ENCODE peak calls at places on chromosomes 12 and 14, in nine cellular contexts. X is Right ventricle myocardium inferior; C is CD4-positive, alpha-beta T cell; J is activated CD8-positive, alpha-beta memory T cell treated with anti-CD3 and anti-CD28 coated beads, Interleukin-2, amount 10 ng/mL, durations not matched to agents 7 days and 5 days; N is central memory CD8-positive, alpha-beta T cell; K is PC-3; L is psoas muscle; S is body of pancreas; Q is lower lobe of right lung. G is an unnamed sample.

GRCh38 chr14:39628087-39628486 is 195.9 kb upstream of the FBXO33 start:
- ATAC-seq in Q (no peak), K (no peak), N (peak), L (no peak), C (peak), S (no peak), J (no peak), X (no peak), G (no peak)

GRCh38 chr12:21606175-21606574 is 1.5 kb upstream of the GYS2 start:
- ATAC-seq in C (no peak), J (no peak), L (no peak), S (no peak), X (peak), N (no peak), Q (no peak), K (no peak), G (no peak)

GRCh38 chr12:168763-169525 is 45.0 kb downstream of the SLC6A12 start:
- ATAC-seq in X (no peak), K (no peak), J (no peak), S (no peak), Q (no peak), C (no peak), N (no peak), L (no peak), G (no peak)

GRCh38 chr12:108577458-108577857 is 15.1 kb downstream of the ISCU start:
- ATAC-seq in L (no peak), J (no peak), C (no peak), X (no peak), K (no peak), N (no peak), S (no peak), Q (no peak), G (no peak)

GRCh38 chr12:49367381-49368239 is at the start of gene SPATS2:
- ATAC-seq in J (no peak), X (peak), K (peak), N (no peak), C (no peak), Q (peak), L (peak), S (peak), G (no peak)

GRCh38 chr12:66196806-66197205 is 7.8 kb downstream of the IRAK3 start:
- ATAC-seq in N (no peak), Q (no peak), S (no peak), K (no peak), X (no peak), C (no peak), L (no peak), J (no peak), G (no peak)

GRCh38 chr12:69569236-69569635 is 16.0 kb upstream of the CCT2 start:
- ATAC-seq in L (peak), X (no peak), N (no peak), Q (no peak), K (peak), S (no peak), C (no peak), J (no peak), G (no peak)

GRCh38 chr14:99214701-99215100 is 57.3 kb downstream of the BCL11B start:
- ATAC-seq in X (no peak), S (no peak), J (no peak), L (no peak), K (no peak), N (no peak), C (peak), Q (no peak), G (no peak)

GRCh38 chr12:58249610-58250009 is 308.2 kb downstream of the ATP23 start:
- ATAC-seq in L (no peak), Q (no peak), J (no peak), N (no peak), X (no peak), S (no peak), C (no peak), K (no peak), G (no peak)

GRCh38 chr12:31807773-31808097 is 78.9 kb upstream of the AMN1 start:
- ATAC-seq in K (no peak), J (no peak), L (no peak), C (no peak), N (no peak), X (no peak), Q (no peak), S (no peak), G (no peak)

GRCh38 chr14:104267895-104268294 is 129.5 kb downstream of the KIF26A start:
- ATAC-seq in K (no peak), L (no peak), S (no peak), N (no peak), J (no peak), Q (no peak), X (no peak), C (no peak), G (no peak)

GRCh38 chr12:2229661-2230539 is 177.1 kb downstream of the CACNA1C start:
- ATAC-seq in J (no peak), S (no peak), Q (no peak), L (no peak), X (peak), N (no peak), K (no peak), C (no peak), G (no peak)

GRCh38 chr14:99731536-99732435 is 47.7 kb downstream of the CYP46A1 start:
- ATAC-seq in S (peak), K (no peak), X (no peak), L (peak), N (no peak), C (no peak), Q (no peak), J (no peak), G (peak)

GRCh38 chr12:43004908-43005307 is 415.4 kb upstream of the PRICKLE1 start:
- ATAC-seq in S (no peak), Q (no peak), J (no peak), K (no peak), L (no peak), X (no peak), N (no peak), C (no peak), G (no peak)

GRCh38 chr14:85087201-85087600 is 442.7 kb upstream of the FLRT2 start:
- ATAC-seq in S (no peak), X (no peak), K (no peak), L (no peak), Q (no peak), J (no peak), C (no peak), N (no peak), G (no peak)

GRCh38 chr14:55847766-55848165 is 267.8 kb downstream of the KTN1 start:
- ATAC-seq in N (no peak), L (no peak), C (no peak), X (no peak), J (no peak), K (peak), Q (no peak), S (no peak), G (no peak)

GRCh38 chr12:67911293-67911637 is 78.0 kb upstream of the IFNG-AS1 start:
- ATAC-seq in C (no peak), K (no peak), N (no peak), Q (peak), S (no peak), J (no peak), X (peak), L (peak), G (no peak)

GRCh38 chr14:93105362-93105761 is 10.4 kb downstream of the ITPK1 start:
- ATAC-seq in N (no peak), S (no peak), K (no peak), J (no peak), Q (peak), C (no peak), X (no peak), L (peak), G (no peak)

GRCh38 chr12:2092890-2093289 is 40.1 kb downstream of the CACNA1C start:
- ATAC-seq in N (no peak), C (no peak), L (peak), J (no peak), X (peak), Q (no peak), S (no peak), K (no peak), G (peak)

GRCh38 chr12:13039557-13039956 is 4.6 kb upstream of the FAM234B start:
- ATAC-seq in C (no peak), Q (no peak), S (no peak), L (no peak), K (no peak), X (no peak), N (no peak), J (no peak), G (no peak)

GRCh38 chr12:286531-287300 is 24.1 kb upstream of the SLC6A13 start:
- ATAC-seq in L (no peak), Q (no peak), J (peak), N (no peak), C (no peak), S (no peak), X (no peak), K (no peak), G (no peak)

GRCh38 chr12:3976351-3976938 is 103.2 kb upstream of the PARP11 start:
- ATAC-seq in K (no peak), L (no peak), Q (no peak), X (no peak), J (peak), C (no peak), N (no peak), S (no peak), G (no peak)

GRCh38 chr14:68246074-68246980 is 426.7 kb downstream of the RAD51B start:
- ATAC-seq in X (peak), J (no peak), S (peak), Q (no peak), N (no peak), L (no peak), K (peak), C (no peak), G (no peak)

GRCh38 chr12:30968211-30968610 is 41.7 kb downstream of the TSPAN11 start:
- ATAC-seq in X (peak), Q (no peak), K (no peak), C (no peak), L (no peak), S (no peak), J (no peak), N (no peak), G (no peak)

GRCh38 chr14:24612186-24612585 is 2.7 kb upstream of the GZMH start:
- ATAC-seq in J (no peak), C (no peak), S (no peak), L (no peak), N (no peak), K (no peak), X (no peak), Q (no peak), G (no peak)

GRCh38 chr12:12562016-12562483 is 613 bp downstream of the DUSP16 start:
- ATAC-seq in S (peak), J (peak), L (peak), X (peak), C (peak), K (peak), N (peak), Q (no peak), G (no peak)

GRCh38 chr14:102817942-102818940 is 41.0 kb downstream of the TRAF3 start:
- ATAC-seq in C (no peak), Q (no peak), J (no peak), X (no peak), L (peak), N (no peak), S (no peak), K (no peak), G (peak)

GRCh38 chr12:90987520-90987919 is 17.3 kb downstream of the EPYC start:
- ATAC-seq in X (no peak), C (no peak), S (no peak), L (no peak), Q (no peak), N (no peak), K (no peak), J (no peak), G (no peak)

GRCh38 chr12:59698599-59698998 is 102.8 kb downstream of the SLC16A7 start:
- ATAC-seq in X (peak), N (no peak), Q (peak), S (peak), C (no peak), J (no peak), K (no peak), L (peak), G (peak)

GRCh38 chr14:50521912-50522341 is 10.4 kb downstream of the MAP4K5 start:
- ATAC-seq in J (peak), X (no peak), K (peak), C (peak), L (no peak), N (peak), S (peak), Q (no peak), G (no peak)

GRCh38 chr12:15848606-15849005 is 33.6 kb upstream of the STRAP start:
- ATAC-seq in C (no peak), S (no peak), X (no peak), K (no peak), Q (no peak), J (no peak), N (no peak), L (no peak), G (no peak)

GRCh38 chr12:84502180-84502857 is 410.3 kb downstream of the SLC6A15 start:
- ATAC-seq in X (no peak), C (no peak), N (no peak), K (peak), S (no peak), Q (no peak), L (no peak), J (no peak), G (no peak)

GRCh38 chr14:66813636-66814035 is 305.7 kb downstream of the GPHN start:
- ATAC-seq in L (no peak), X (no peak), J (no peak), S (no peak), Q (no peak), C (no peak), K (no peak), N (no peak), G (no peak)

GRCh38 chr14:67665886-67666285 is 8.5 kb downstream of the VTI1B start:
- ATAC-seq in C (no peak), K (no peak), L (peak), S (no peak), N (no peak), Q (no peak), J (no peak), X (no peak), G (peak)